ENCODE peak calls at places on chromosomes 3 and 15, in seven cellular contexts. D is GM23338, F is cardiac muscle cell, S is H9, W is neural crest cell, O is HEK293T, A is substantia nigra. B is an unnamed sample.
A peak's percentile ranks its signal among the peaks of the same experiment; 100 is the strongest.

GRCh38 chr15:70762469-70763119 is 764 bp downstream of the UACA start:
- DNase-seq in D (peak; percentile 53), F (peak; percentile 70), S (peak; percentile 43), W (peak; percentile 20), O (peak; percentile 28), A (no peak), B (no peak)

GRCh38 chr15:52649686-52650085 is 29.5 kb downstream of the ATOSA start:
- DNase-seq in D (no peak), F (peak; percentile 24), S (no peak), W (no peak), O (no peak), A (no peak), B (peak; percentile 40)

GRCh38 chr3:148797822-148798221 is 29.8 kb upstream of the CPB1 start:
- DNase-seq in D (peak; percentile 21), F (no peak), S (no peak), W (no peak), O (no peak), A (no peak), B (no peak)

GRCh38 chr3:27848826-27849225 is 126.7 kb upstream of the EOMES start:
- DNase-seq in D (no peak), F (no peak), S (no peak), W (no peak), O (no peak), A (no peak), B (no peak)

GRCh38 chr3:8450618-8451017 is 51.0 kb upstream of the LMCD1 start:
- DNase-seq in D (peak; percentile 15), F (no peak), S (no peak), W (no peak), O (no peak), A (no peak), B (no peak)

GRCh38 chr3:129318921-129319320 is 40.3 kb downstream of the HMCES start:
- DNase-seq in D (no peak), F (no peak), S (no peak), W (no peak), O (no peak), A (no peak), B (no peak)

GRCh38 chr3:131699001-131699400 is 196.2 kb upstream of the MRPL3 start:
- DNase-seq in D (no peak), F (no peak), S (no peak), W (no peak), O (no peak), A (no peak), B (no peak)

GRCh38 chr3:39000008-39000450 is 51.7 kb downstream of the SCN11A start:
- DNase-seq in D (peak; percentile 91), F (peak; percentile 71), S (peak; percentile 39), W (no peak), O (peak; percentile 49), A (no peak), B (peak; percentile 68)

GRCh38 chr15:93894438-93894837 is 336.9 kb upstream of the MCTP2 start:
- DNase-seq in D (no peak), F (no peak), S (no peak), W (no peak), O (no peak), A (no peak), B (no peak)

GRCh38 chr15:89912674-89913396 is at the start of gene ARPIN:
- DNase-seq in D (peak; percentile 83), F (peak; percentile 63), S (peak; percentile 58), W (peak; percentile 59), O (peak; percentile 79), A (peak; percentile 40), B (peak; percentile 51)

GRCh38 chr15:42880121-42880520 is 40.5 kb downstream of the TTBK2 start:
- DNase-seq in D (no peak), F (no peak), S (no peak), W (no peak), O (no peak), A (no peak), B (no peak)

GRCh38 chr3:57169872-57170623 is 4.9 kb upstream of the IL17RD start:
- DNase-seq in D (peak; percentile 92), F (peak; percentile 80), S (peak; percentile 91), W (peak; percentile 88), O (peak; percentile 82), A (peak; percentile 65), B (peak; percentile 72)

GRCh38 chr3:157794771-157795170 is 291.6 kb upstream of the VEPH1 start:
- DNase-seq in D (no peak), F (peak; percentile 48), S (no peak), W (no peak), O (no peak), A (no peak), B (no peak)

GRCh38 chr3:79639855-79640254 is 127.9 kb downstream of the ROBO1 start:
- DNase-seq in D (no peak), F (no peak), S (no peak), W (no peak), O (no peak), A (no peak), B (no peak)

GRCh38 chr3:153087595-153088566 is 74.1 kb upstream of the RAP2B start:
- DNase-seq in D (no peak), F (peak; percentile 40), S (no peak), W (no peak), O (no peak), A (no peak), B (no peak)

GRCh38 chr15:92845109-92845508 is 55.0 kb upstream of the CHD2 start:
- DNase-seq in D (no peak), F (peak; percentile 84), S (no peak), W (no peak), O (no peak), A (no peak), B (no peak)

GRCh38 chr15:71197620-71198019 is 82.3 kb downstream of the THSD4 start:
- DNase-seq in D (no peak), F (no peak), S (no peak), W (no peak), O (no peak), A (no peak), B (no peak)

GRCh38 chr15:48177383-48177874 is 666 bp downstream of the MYEF2 start:
- DNase-seq in D (peak; percentile 51), F (peak; percentile 30), S (no peak), W (no peak), O (peak; percentile 19), A (no peak), B (peak; percentile 69)

GRCh38 chr3:185503467-185503975 is 4.7 kb upstream of the TMEM41A start:
- DNase-seq in D (no peak), F (no peak), S (no peak), W (no peak), O (no peak), A (no peak), B (no peak)

GRCh38 chr3:72950801-72951200 is 45.8 kb upstream of the PPP4R2 start:
- DNase-seq in D (peak; percentile 23), F (no peak), S (no peak), W (no peak), O (no peak), A (no peak), B (no peak)

GRCh38 chr3:194251007-194251406 is 100.1 kb downstream of the CPN2 start:
- DNase-seq in D (no peak), F (no peak), S (no peak), W (no peak), O (no peak), A (no peak), B (no peak)

GRCh38 chr3:72907131-72907697 is 19.4 kb downstream of the GXYLT2 start:
- DNase-seq in D (no peak), F (peak; percentile 83), S (no peak), W (no peak), O (no peak), A (no peak), B (no peak)

GRCh38 chr15:89754361-89755154 is 3.5 kb upstream of the MESP1 start:
- DNase-seq in D (no peak), F (no peak), S (no peak), W (no peak), O (no peak), A (no peak), B (no peak)

GRCh38 chr3:46090161-46090591 is 62.9 kb upstream of the XCR1 start:
- DNase-seq in D (no peak), F (no peak), S (no peak), W (no peak), O (no peak), A (no peak), B (no peak)

GRCh38 chr3:122799322-122799721 is 4.5 kb downstream of the SLC49A4 start:
- DNase-seq in D (no peak), F (no peak), S (no peak), W (no peak), O (no peak), A (no peak), B (no peak)

GRCh38 chr3:58837141-58837862 is 170.7 kb upstream of the FAM3D start:
- DNase-seq in D (no peak), F (no peak), S (no peak), W (no peak), O (no peak), A (no peak), B (no peak)

GRCh38 chr3:184872200-184872599 is 60.2 kb downstream of the VPS8 start:
- DNase-seq in D (no peak), F (no peak), S (no peak), W (no peak), O (no peak), A (no peak), B (no peak)

GRCh38 chr3:133892546-133893231 is 3.0 kb downstream of the RAB6B start:
- DNase-seq in D (no peak), F (no peak), S (no peak), W (no peak), O (no peak), A (no peak), B (peak; percentile 37)